ENCODE peak calls at places on chromosomes 13 and 19, in four cellular contexts. X, N, I and L are unnamed samples.

GRCh38 chr13:48078251-48078656 is 16.6 kb downstream of the MED4 start:
- DNase-seq in X (no peak), N (no peak), I (peak), L (peak)

GRCh38 chr19:45492627-45493470 is 4.0 kb downstream of the RTN2 start:
- DNase-seq in X (peak), N (peak), I (no peak), L (peak)

GRCh38 chr13:100483836-100484381 is 104.7 kb downstream of the GGACT start:
- DNase-seq in X (no peak), N (no peak), I (no peak), L (no peak)

GRCh38 chr19:11414544-11414943 is 4.6 kb downstream of the RGL3 start:
- DNase-seq in X (no peak), N (peak), I (no peak), L (no peak)

GRCh38 chr19:38039966-38040365 is 133.0 kb downstream of the SIPA1L3 start:
- DNase-seq in X (no peak), N (no peak), I (no peak), L (no peak)

GRCh38 chr13:65985632-65986031 is 1244.5 kb downstream of the PCDH9 start:
- DNase-seq in X (peak), N (no peak), I (no peak), L (no peak)

GRCh38 chr19:8017808-8018207 is 12.4 kb upstream of the ELAVL1 start:
- DNase-seq in X (no peak), N (peak), I (peak), L (peak)

GRCh38 chr19:12749938-12750521 is 1.6 kb upstream of the BEST2 start:
- DNase-seq in X (no peak), N (no peak), I (no peak), L (no peak)

GRCh38 chr19:54517483-54517882 is 14.9 kb downstream of the LAIR2 start:
- DNase-seq in X (peak), N (peak), I (peak), L (no peak)

GRCh38 chr13:113216165-113217056 is 7.0 kb downstream of the CUL4A start:
- DNase-seq in X (no peak), N (no peak), I (no peak), L (no peak)

GRCh38 chr13:103335226-103335625 is 269.0 kb upstream of the SLC10A2 start:
- DNase-seq in X (no peak), N (no peak), I (no peak), L (no peak)

GRCh38 chr19:6772028-6772865 is at the start of gene VAV1:
- DNase-seq in X (no peak), N (peak), I (peak), L (peak)

GRCh38 chr19:15759962-15760565 is 22.3 kb downstream of the OR10H3 start:
- DNase-seq in X (no peak), N (peak), I (no peak), L (no peak)

GRCh38 chr13:102903659-102904407 is 58.0 kb downstream of the ERCC5 start:
- DNase-seq in X (no peak), N (peak), I (no peak), L (no peak)

GRCh38 chr13:40812724-40813445 is 23.5 kb downstream of the SLC25A15 start:
- DNase-seq in X (no peak), N (peak), I (no peak), L (no peak)

GRCh38 chr13:76619631-76620030 is 266.6 kb downstream of the KCTD12 start:
- DNase-seq in X (no peak), N (no peak), I (no peak), L (no peak)

GRCh38 chr13:76620036-76620435 is 266.2 kb downstream of the KCTD12 start:
- DNase-seq in X (no peak), N (no peak), I (no peak), L (no peak)

GRCh38 chr13:76621726-76622125 is 264.5 kb downstream of the KCTD12 start:
- DNase-seq in X (no peak), N (no peak), I (no peak), L (no peak)

GRCh38 chr13:76622336-76623045 is 263.7 kb downstream of the KCTD12 start:
- DNase-seq in X (no peak), N (no peak), I (no peak), L (no peak)
- TF ChIP-seq TAF1 in X (no peak), N (no peak), I (no peak), L (no peak)

DNA sequence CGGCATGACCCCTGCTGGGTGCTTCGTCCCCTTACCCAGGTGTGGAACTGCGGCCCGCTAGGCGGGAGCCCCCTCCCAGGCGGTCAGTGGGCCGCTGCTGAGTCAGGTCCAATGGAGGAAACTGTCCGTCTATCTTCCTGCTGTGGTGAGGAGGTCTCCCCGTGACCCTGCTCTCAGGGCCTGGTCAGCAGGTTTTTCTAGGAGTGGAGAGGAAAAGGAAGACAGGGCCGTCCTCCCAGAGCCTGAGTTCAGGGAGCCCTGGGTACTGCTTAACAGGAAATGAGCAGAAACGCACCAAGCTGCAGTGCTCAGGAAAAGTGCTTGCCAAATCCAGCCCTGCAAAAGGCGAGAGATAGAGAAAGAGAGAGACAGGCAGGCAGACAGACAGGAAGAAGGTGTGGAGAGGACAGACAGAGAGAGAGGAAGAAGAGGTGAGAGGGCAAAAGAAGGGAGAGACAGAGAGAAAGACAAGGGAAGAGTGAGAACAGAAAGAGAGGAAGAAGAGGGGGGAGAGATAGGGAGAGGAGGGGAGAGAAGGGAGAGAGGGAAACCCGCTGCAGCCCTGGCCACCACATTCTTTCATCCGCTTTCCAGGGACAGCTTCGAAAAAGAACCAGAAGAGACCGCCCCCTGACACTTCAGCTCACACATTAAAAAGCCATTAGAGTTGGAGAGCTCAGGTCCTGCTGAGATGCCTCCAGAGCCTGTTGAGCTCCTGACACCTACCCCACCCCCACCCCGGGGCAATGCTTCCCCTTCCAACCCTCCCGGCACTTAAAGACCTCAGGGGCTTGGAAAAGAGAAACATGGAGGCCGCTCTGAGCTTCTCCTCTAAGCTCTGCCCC is 10.1 kb downstream of the SH3GL1 start:
- DNase-seq in X (no peak), N (no peak), I (no peak), L (no peak)
- TF ChIP-seq POLR2AphosphoS5 in X (peak), N (no peak), I (no peak), L (no peak)

DNA sequence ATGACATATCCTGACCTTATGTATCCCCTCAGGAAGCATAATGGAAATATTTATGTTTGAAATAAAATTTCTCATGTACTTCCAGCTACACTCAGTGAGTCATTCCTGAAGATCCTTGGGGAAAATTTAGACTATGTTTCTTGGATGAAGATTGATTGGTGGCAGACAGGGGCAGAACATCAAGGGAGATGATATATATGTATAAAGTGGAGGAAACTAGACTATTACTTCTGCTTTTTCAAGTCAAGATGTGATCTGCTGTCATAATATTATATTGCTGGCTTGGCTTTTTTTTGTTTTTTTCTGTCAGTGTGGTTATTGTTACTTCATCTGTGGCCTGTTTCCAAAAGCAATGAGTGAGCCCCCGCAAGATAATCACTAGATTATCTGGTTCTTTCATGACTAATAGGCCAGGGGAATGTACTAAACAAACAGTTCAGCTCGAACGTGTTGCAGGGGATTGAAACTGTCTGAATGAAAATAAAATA is 87.2 kb upstream of the TNFSF11 start:
- DNase-seq in X (no peak), N (no peak), I (no peak), L (no peak)
- TF ChIP-seq TAF1 in X (no peak), N (no peak), I (no peak), L (no peak)

GRCh38 chr13:99431927-99432636 is 69.2 kb upstream of the TM9SF2 start:
- DNase-seq in X (no peak), N (no peak), I (peak), L (no peak)
- TF ChIP-seq POLR2AphosphoS5 in X (no peak), N (no peak), I (no peak), L (no peak)

DNA sequence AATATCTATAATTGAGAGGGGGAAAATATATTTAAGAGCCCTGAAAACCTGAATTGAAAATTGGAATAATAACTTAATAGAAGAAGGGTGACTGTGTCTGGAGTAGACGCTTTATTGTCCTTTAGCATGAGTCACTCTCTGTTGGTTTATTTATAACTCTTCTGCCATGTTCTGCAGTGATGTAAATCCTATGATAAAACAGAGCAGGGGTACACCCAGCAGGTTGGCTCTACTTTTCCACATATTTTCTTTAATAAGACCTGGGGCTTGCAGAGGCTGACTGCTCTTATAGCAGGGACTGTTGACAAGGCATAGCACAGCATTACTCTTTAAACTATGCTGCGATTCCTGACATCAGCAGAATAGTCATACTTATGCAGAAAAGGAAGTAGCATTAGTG is 389.9 kb upstream of the PCDH9 start:
- DNase-seq in X (no peak), N (no peak), I (no peak), L (no peak)
- TF ChIP-seq TAF1 in X (no peak), N (no peak), I (no peak), L (no peak)

DNA sequence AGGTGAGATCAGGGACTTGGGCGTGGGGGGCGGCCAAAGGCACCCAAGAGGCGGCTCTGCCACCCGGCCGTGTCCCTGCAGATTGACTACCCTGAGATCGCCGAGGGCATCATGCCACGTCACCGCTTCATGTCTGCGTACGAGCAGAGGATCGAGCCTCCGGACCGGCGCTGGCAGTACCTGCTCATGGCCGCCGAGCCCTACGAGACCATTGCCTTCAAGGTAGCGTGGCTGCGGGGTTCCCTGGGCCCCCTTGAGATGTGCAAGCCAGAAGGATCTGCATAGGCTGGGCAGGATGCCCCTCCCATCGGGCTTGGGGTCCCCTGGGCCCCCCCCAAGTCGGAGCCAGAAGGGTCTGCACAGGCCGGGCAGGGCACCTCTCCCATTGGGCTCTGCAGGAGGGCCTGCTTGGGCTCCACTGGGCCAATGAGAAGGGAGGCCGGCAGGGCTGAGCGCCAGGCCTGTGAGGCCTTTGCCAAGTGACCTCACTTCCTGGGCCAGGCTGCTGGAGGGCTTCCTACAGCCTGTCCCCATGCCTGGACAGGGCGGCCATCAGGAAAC is 2.2 kb upstream of the AMH start:
- DNase-seq in X (no peak), N (no peak), I (no peak), L (no peak)
- TF ChIP-seq POLR2AphosphoS5 in X (no peak), N (no peak), I (no peak), L (no peak)